ENCODE peak calls at places on chromosomes 13 and 19, in six cellular contexts. Z, I, M, H, C and X are unnamed samples.

GRCh38 chr13:57633141-57633949 is 1.8 kb downstream of the PCDH17 start:
- DNase-seq in H (no peak), M (peak), I (no peak), Z (no peak), C (no peak), X (no peak)

GRCh38 chr19:44687898-44688297 is 11.1 kb upstream of the CEACAM16 start:
- DNase-seq in M (no peak), H (no peak), Z (no peak), I (no peak), C (no peak), X (no peak)

GRCh38 chr19:53876651-53877224 is 5.3 kb upstream of the PRKCG start:
- DNase-seq in H (no peak), M (no peak), C (no peak), I (no peak), Z (no peak), X (no peak)

GRCh38 chr13:104015646-104016396 is 949.6 kb upstream of the SLC10A2 start:
- DNase-seq in M (no peak), C (no peak), I (no peak), Z (no peak), H (no peak), X (no peak)

GRCh38 chr19:52120286-52120685 is 19.5 kb downstream of the ZNF616 start:
- DNase-seq in I (no peak), H (no peak), Z (no peak), C (no peak), M (no peak), X (no peak)

GRCh38 chr19:41957838-41958366 is 1.2 kb downstream of the RABAC1 start:
- DNase-seq in Z (peak), I (peak), C (peak), M (peak), H (peak), X (no peak)

GRCh38 chr19:58398545-58398944 is 3.1 kb downstream of the RNF225 start:
- DNase-seq in H (no peak), Z (no peak), I (no peak), M (no peak), C (no peak), X (no peak)

GRCh38 chr13:106471957-106472543 is 63.4 kb downstream of the EFNB2 start:
- DNase-seq in I (no peak), C (peak), H (peak), Z (no peak), M (peak), X (no peak)

GRCh38 chr19:34733266-34733825 is 697 bp upstream of the ZNF181 start:
- DNase-seq in I (no peak), H (no peak), M (no peak), C (no peak), Z (no peak), X (no peak)

GRCh38 chr13:112172641-112173171 is 105.8 kb downstream of the SOX1 start:
- DNase-seq in I (no peak), H (no peak), C (no peak), M (no peak), Z (no peak), X (no peak)

GRCh38 chr19:31553112-31553843 is 204.0 kb upstream of the TSHZ3 start:
- DNase-seq in I (no peak), M (peak), Z (no peak), H (no peak), C (no peak), X (no peak)

GRCh38 chr13:37657134-37657533 is 58.6 kb upstream of the POSTN start:
- DNase-seq in H (peak), I (no peak), M (no peak), Z (no peak), C (no peak), X (no peak)

GRCh38 chr19:6378036-6378435 is 2.3 kb upstream of the PSPN start:
- DNase-seq in C (peak), H (peak), M (peak), Z (no peak), I (no peak), X (no peak)

GRCh38 chr19:47589824-47590223 is 16.9 kb upstream of the ZNF541 start:
- DNase-seq in H (no peak), I (no peak), M (no peak), Z (no peak), C (no peak), X (no peak)

GRCh38 chr13:112994084-112994780 is 25.2 kb downstream of the MCF2L start:
- DNase-seq in I (no peak), M (no peak), C (no peak), H (no peak), Z (no peak), X (no peak)

GRCh38 chr13:31179241-31179640 is 17.5 kb upstream of the HSPH1 start:
- DNase-seq in I (no peak), C (no peak), Z (no peak), H (no peak), M (no peak), X (no peak)

GRCh38 chr13:78241278-78241919 is 322.8 kb upstream of the EDNRB start:
- DNase-seq in I (peak), Z (no peak), C (peak), H (peak), M (peak), X (no peak)

GRCh38 chr13:50713849-50714248 is 129.6 kb downstream of the DLEU7 start:
- DNase-seq in H (peak), C (peak), M (peak), I (peak), Z (no peak), X (peak)

GRCh38 chr19:35756373-35757230 is at the start of gene HSPB6:
- DNase-seq in M (peak), I (no peak), C (peak), Z (no peak), H (no peak), X (no peak)

GRCh38 chr19:15538774-15539173 is 30.4 kb downstream of the CYP4F22 start:
- DNase-seq in Z (no peak), C (no peak), I (no peak), M (no peak), H (no peak), X (no peak)

GRCh38 chr19:1355974-1356865 is 27.5 kb upstream of the NDUFS7 start:
- DNase-seq in M (peak), I (no peak), C (no peak), Z (no peak), H (peak), X (no peak)

GRCh38 chr19:47719047-47719885 is 6.0 kb downstream of the EHD2 start:
- DNase-seq in C (peak), H (peak), Z (no peak), M (peak), I (no peak), X (no peak)

GRCh38 chr13:25846227-25846984 is 205.4 kb downstream of the SHISA2 start:
- DNase-seq in C (no peak), M (no peak), Z (no peak), H (no peak), I (no peak), X (no peak)

GRCh38 chr13:92260363-92260762 is 861.9 kb downstream of the GPC5 start:
- DNase-seq in M (no peak), H (no peak), I (no peak), Z (no peak), C (no peak), X (no peak)

GRCh38 chr13:113319371-113319770 is 22.3 kb downstream of the LAMP1 start:
- DNase-seq in C (no peak), M (no peak), H (no peak), Z (no peak), I (no peak), X (no peak)

GRCh38 chr19:18978616-18979015 is 37.6 kb upstream of the HOMER3 start:
- DNase-seq in M (no peak), I (no peak), Z (no peak), C (no peak), H (no peak), X (no peak)

GRCh38 chr19:2478324-2478755 is 2.4 kb downstream of the GADD45B start:
- DNase-seq in Z (no peak), C (no peak), I (peak), M (peak), H (no peak), X (peak)

GRCh38 chr13:27341616-27342015 is 71.0 kb downstream of the RASL11A start:
- DNase-seq in C (no peak), H (no peak), I (no peak), Z (no peak), M (no peak), X (no peak)

GRCh38 chr19:10832659-10833296 is 3.2 kb downstream of the TMED1 start:
- DNase-seq in I (no peak), Z (no peak), H (no peak), C (no peak), M (no peak), X (no peak)

GRCh38 chr13:87057807-87058520 is 613.2 kb upstream of the SLITRK5 start:
- DNase-seq in I (no peak), Z (no peak), M (no peak), C (no peak), H (no peak), X (no peak)

GRCh38 chr19:13153627-13154240 is 3.5 kb downstream of the IER2 start:
- DNase-seq in H (no peak), M (no peak), I (peak), C (peak), Z (no peak), X (no peak)

GRCh38 chr13:41520699-41521630 is 63.6 kb downstream of the RGCC start:
- DNase-seq in C (no peak), Z (no peak), M (no peak), I (no peak), H (no peak), X (no peak)

GRCh38 chr13:105847532-105848295 is 687.7 kb downstream of the EFNB2 start:
- DNase-seq in Z (no peak), C (no peak), M (no peak), H (no peak), I (no peak), X (no peak)

GRCh38 chr19:1736280-1736679 is 17.0 kb upstream of the ONECUT3 start:
- DNase-seq in C (no peak), H (no peak), M (no peak), Z (no peak), I (no peak), X (no peak)

GRCh38 chr19:27746691-27747380 is 1466.1 kb downstream of the UQCRFS1 start:
- DNase-seq in Z (no peak), C (peak), I (peak), M (peak), H (no peak), X (no peak)

GRCh38 chr19:2627319-2627829 is 75.1 kb downstream of the GNG7 start:
- DNase-seq in H (peak), C (peak), I (peak), Z (no peak), M (peak), X (no peak)

GRCh38 chr19:7272856-7273578 is 21.2 kb downstream of the INSR start:
- DNase-seq in C (no peak), M (no peak), H (no peak), Z (peak), I (no peak), X (peak)

GRCh38 chr19:19637523-19638251 is 5.8 kb downstream of the GMIP start:
- DNase-seq in I (peak), H (no peak), C (no peak), M (no peak), Z (no peak), X (no peak)

GRCh38 chr19:3047307-3048189 is 14.7 kb downstream of the TLE5 start:
- DNase-seq in I (peak), H (no peak), M (peak), Z (no peak), C (peak), X (no peak)